ENCODE peak calls at places on chromosomes 6 and 20, in six cellular contexts. Y is fibroblast of lung, O is right lobe of liver, T is heart left ventricle, K is left ventricle myocardium inferior, B is AG04450. Z is an unnamed sample. For H3K9me3, the result is how much of the 10 kb centered on the place peaks cover.

GRCh38 chr6:15042938-15043337 is 202.9 kb upstream of the JARID2 start:
- DNase-seq in Y (no peak), O (no peak), T (no peak), K (no peak), B (no peak), Z (no peak)

GRCh38 chr20:48600470-48600945 is 227.3 kb downstream of the PREX1 start:
- DNase-seq in Y (no peak), O (peak), T (no peak), K (no peak), B (no peak), Z (peak)

GRCh38 chr20:61902213-61902869 is 163.3 kb downstream of the TAF4 start:
- DNase-seq in Y (no peak), O (no peak), T (no peak), K (no peak), B (no peak), Z (peak)

GRCh38 chr6:128806274-128806673 is 76.7 kb upstream of the LAMA2 start:
- DNase-seq in Y (no peak), O (no peak), T (no peak), K (no peak), B (no peak), Z (no peak)

GRCh38 chr6:3381233-3382065 is 75.4 kb downstream of the SLC22A23 start:
- DNase-seq in Y (peak), O (no peak), T (no peak), K (no peak), B (no peak), Z (no peak)

GRCh38 chr6:137805622-137806021 is 61.4 kb upstream of the TNFAIP3 start:
- DNase-seq in Y (no peak), O (peak), T (no peak), K (no peak), B (no peak), Z (no peak)

GRCh38 chr20:8535403-8536003 is 403.4 kb downstream of the PLCB1 start:
- DNase-seq in Y (no peak), O (no peak), T (no peak), K (no peak), B (no peak), Z (no peak)

GRCh38 chr20:17803765-17804164 is 104.0 kb downstream of the BANF2 start:
- DNase-seq in Y (no peak), O (no peak), T (peak), K (no peak), B (no peak), Z (no peak)

GRCh38 chr6:143514996-143515760 is 3.7 kb upstream of the FUCA2 start:
- DNase-seq in Y (peak), O (no peak), T (peak), K (peak), B (no peak), Z (no peak)

GRCh38 chr6:26613717-26614683 is 17.2 kb downstream of the ABT1 start:
- DNase-seq in Y (no peak), O (no peak), T (peak), K (no peak), B (no peak), Z (no peak)

GRCh38 chr6:161273356-161273751 is 507 bp downstream of the AGPAT4 start:
- DNase-seq in Y (peak), O (no peak), T (peak), K (no peak), B (no peak), Z (no peak)

GRCh38 chr6:119355890-119356289 is 6.3 kb upstream of the MAN1A1 start:
- DNase-seq in Y (no peak), O (no peak), T (no peak), K (no peak), B (no peak), Z (no peak)

GRCh38 chr6:82906489-82906888 is 159.2 kb downstream of the UBE3D start:
- DNase-seq in Y (peak), O (no peak), T (no peak), K (no peak), B (peak), Z (no peak)

GRCh38 chr6:33602180-33602579 is 18.9 kb upstream of the ITPR3 start:
- DNase-seq in Y (no peak), O (no peak), T (no peak), K (no peak), B (no peak), Z (no peak)

GRCh38 chr20:45408646-45409213 is 641 bp downstream of the DBNDD2 start:
- DNase-seq in Y (no peak), O (no peak), T (peak), K (no peak), B (no peak), Z (no peak)

GRCh38 chr6:120826253-120826652 is 508.0 kb downstream of the TBC1D32 start:
- DNase-seq in Y (no peak), O (no peak), T (no peak), K (no peak), B (no peak), Z (no peak)

GRCh38 chr6:129710722-129711631 is 1.0 kb upstream of the ARHGAP18 start:
- DNase-seq in Y (no peak), O (no peak), T (no peak), K (no peak), B (no peak), Z (no peak)

GRCh38 chr6:84547341-84547794 is 217.0 kb downstream of the TBX18 start:
- DNase-seq in Y (peak), O (no peak), T (no peak), K (no peak), B (no peak), Z (no peak)

GRCh38 chr20:56328861-56329260 is 29.9 kb upstream of the FAM210B start:
- DNase-seq in Y (no peak), O (no peak), T (no peak), K (no peak), B (no peak), Z (no peak)

GRCh38 chr20:1897486-1897885 is 2.3 kb downstream of the SIRPA start:
- DNase-seq in Y (no peak), O (no peak), T (no peak), K (no peak), B (no peak), Z (no peak)

GRCh38 chr6:13848553-13849150 is 34.3 kb upstream of the MCUR1 start:
- DNase-seq in Y (peak), O (no peak), T (no peak), K (no peak), B (peak), Z (no peak)

GRCh38 chr20:18856873-18857272 is 43.3 kb downstream of the SCP2D1 start:
- DNase-seq in Y (no peak), O (no peak), T (no peak), K (no peak), B (no peak), Z (no peak)

GRCh38 chr6:8819446-8819845 is 384.1 kb upstream of the SLC35B3 start:
- DNase-seq in Y (no peak), O (no peak), T (no peak), K (no peak), B (no peak), Z (no peak)

GRCh38 chr6:53269827-53270226 is 78.9 kb downstream of the ELOVL5 start:
- DNase-seq in Y (no peak), O (no peak), T (no peak), K (no peak), B (no peak), Z (no peak)

GRCh38 chr6:53279301-53279700 is 69.4 kb downstream of the ELOVL5 start:
- DNase-seq in Y (no peak), O (no peak), T (no peak), K (no peak), B (no peak), Z (no peak)

GRCh38 chr6:53268858-53269608 is 79.7 kb downstream of the ELOVL5 start:
- DNase-seq in Y (no peak), O (no peak), T (no peak), K (no peak), B (no peak), Z (no peak)

DNA sequence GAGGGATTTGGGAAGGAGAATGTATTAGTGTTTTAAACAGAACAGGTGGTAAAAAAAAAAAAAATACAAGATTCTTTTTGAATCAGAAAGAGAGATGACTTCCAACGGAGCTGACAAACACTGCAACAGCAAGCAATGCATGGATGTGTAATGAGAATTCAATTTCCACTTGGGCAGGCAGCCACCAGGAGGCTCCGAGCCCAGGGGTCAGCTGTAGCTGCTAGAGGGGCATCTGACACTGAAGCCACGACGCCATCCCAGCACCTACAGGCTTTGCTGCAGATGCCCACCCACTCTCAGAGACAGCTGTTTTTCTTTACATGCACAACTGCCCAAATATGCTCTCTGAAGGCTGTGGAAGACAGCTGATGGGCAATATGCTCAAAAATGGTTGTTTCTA is 75.4 kb downstream of the ELOVL5 start:
- DNase-seq in Y (no peak), O (no peak), T (no peak), K (no peak), B (no peak), Z (no peak)
- TF ChIP-seq CTCF in Y (no peak), O (no peak), T (no peak), K (no peak), B (peak), Z (no peak)

GRCh38 chr6:67888546-67888885 is 746.6 kb upstream of the ADGRB3 start:
- DNase-seq in Y (no peak), O (no peak), T (no peak), K (no peak), B (no peak), Z (no peak)
- H3K9me3 ChIP-seq in Y (under half), O (under half), T (under half), K (under half), B (under half), Z (under half)

DNA sequence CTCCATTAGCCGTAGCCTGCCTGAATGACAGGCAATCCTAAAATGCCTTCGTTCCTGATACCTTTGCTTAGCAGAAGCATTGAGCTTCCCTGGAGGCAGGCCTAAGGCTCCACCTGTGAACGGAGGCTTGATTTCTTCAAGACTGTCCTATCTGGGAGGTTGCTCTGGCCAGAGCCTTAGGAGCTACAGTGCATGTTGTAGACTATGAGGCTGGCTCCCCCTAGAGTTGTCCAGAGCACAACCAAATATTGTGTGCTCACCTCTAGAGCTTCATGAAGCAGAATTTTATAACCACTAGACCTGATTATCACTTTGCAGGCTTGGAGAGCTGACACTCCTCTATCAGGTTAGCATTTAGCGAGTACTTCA is 217.8 kb downstream of the MAFB start:
- DNase-seq in Y (no peak), O (no peak), T (no peak), K (no peak), B (no peak), Z (no peak)
- TF ChIP-seq CTCF in Y (no peak), O (peak), T (no peak), K (peak), B (no peak), Z (peak)

GRCh38 chr6:71556141-71556540 is 267.5 kb downstream of the OGFRL1 start:
- DNase-seq in Y (no peak), O (no peak), T (no peak), K (no peak), B (no peak), Z (peak)
- H3K9me3 ChIP-seq in Y (under half), O (under half), T (under half), K (half or more), B (under half), Z (half or more)

GRCh38 chr6:70289299-70289698 is 13.6 kb downstream of the COL9A1 start:
- DNase-seq in Y (no peak), O (no peak), T (no peak), K (no peak), B (no peak), Z (no peak)
- TF ChIP-seq CTCF in Y (no peak), O (no peak), T (peak), K (peak), B (no peak), Z (no peak)

DNA sequence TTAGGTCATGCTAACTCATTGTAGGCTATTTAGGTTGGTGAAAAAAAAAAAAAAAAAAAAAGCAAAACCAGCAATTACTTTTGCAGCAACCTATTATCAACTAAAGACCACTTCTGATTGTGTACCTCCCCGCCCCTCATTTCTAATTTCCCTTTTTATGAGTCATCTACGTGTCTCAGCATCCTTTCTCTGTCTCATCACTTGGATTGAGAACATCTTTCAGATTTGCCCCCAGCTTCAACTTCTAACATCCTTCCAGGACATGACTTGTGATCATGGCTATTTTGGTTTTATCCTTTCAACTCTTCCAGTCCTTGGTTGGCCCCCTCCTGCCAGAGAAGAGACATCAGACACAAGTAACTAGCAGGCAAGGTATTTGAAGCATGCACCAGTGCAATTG is 156.7 kb upstream of the CCN2 start:
- DNase-seq in Y (no peak), O (no peak), T (no peak), K (no peak), B (no peak), Z (no peak)
- H3K9me3 ChIP-seq in Y (under half), O (under half), T (under half), K (half or more), B (under half), Z (under half)

DNA sequence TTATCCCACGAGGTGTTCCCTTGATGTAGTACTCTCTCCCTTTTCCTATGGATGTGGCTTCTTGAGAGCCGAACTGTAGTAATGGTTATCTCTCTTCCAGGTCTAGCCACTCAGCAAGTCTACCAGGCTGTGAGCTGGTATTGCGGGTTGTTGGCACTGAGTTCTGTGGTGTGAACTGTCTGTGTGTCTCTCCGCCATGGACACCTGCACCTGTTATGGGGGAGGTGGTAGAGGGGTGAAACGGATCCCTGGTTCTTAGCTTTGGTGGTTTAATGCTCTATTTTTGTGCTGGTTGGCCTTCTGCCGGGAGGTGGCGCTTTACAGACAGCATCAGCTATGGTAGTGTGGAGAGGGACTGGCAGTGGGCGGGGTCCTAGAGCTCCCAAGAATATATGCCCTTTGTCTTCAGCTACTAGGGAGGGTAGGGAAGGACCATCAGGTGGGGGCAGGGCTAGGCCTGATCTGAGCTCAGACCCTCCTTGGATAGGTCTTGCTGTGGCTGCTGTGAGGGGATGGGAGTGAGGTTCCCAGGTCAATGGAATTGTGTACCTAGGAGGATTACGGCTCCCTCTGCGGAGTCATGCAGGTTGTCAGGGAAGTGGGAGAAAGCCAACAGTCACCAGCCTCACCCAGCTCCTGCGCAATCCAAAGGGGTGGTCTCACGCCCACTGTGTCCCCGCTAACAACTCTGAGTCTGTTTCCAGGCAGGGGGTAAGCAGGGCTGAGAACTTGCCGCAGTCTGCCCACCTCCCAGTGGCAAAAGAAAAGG is 154.2 kb downstream of the CCDC170 start:
- DNase-seq in Y (no peak), O (no peak), T (no peak), K (no peak), B (no peak), Z (no peak)
- TF ChIP-seq CTCF in Y (peak), O (no peak), T (peak), K (no peak), B (peak), Z (no peak)